ENCODE peak calls at places on chromosome 2, in nine cellular contexts. One of them, this sample, is unnamed.

GRCh38 chr2:19762959-19763605 is 138.7 kb downstream of the TTC32 start:
- DNase-seq in progenitor cell of endocrine pancreas: no peak
- DNase-seq in NCI-H1092 treated with DMSO at 0.1 percent for 48 hours: no peak
- DNase-seq in HuH-7.5: no peak
- DNase-seq in activated CD4-positive, alpha-beta T cell treated with anti-CD3 and anti-CD28 coated beads, Interleukin-2, amount 10 ng/mL, durations not matched to agents 24 days and 14 days: no peak
- DNase-seq in AG08396: no peak
- DNase-seq in osteocyte: no peak
- DNase-seq in CD4-positive, alpha-beta T cell: no peak
- DNase-seq in type B pancreatic cell: no peak
- DNase-seq in this sample: no peak

GRCh38 chr2:96715658-96716057 is 24.2 kb downstream of the LMAN2L start:
- DNase-seq in progenitor cell of endocrine pancreas: no peak
- DNase-seq in NCI-H1092 treated with DMSO at 0.1 percent for 48 hours: no peak
- DNase-seq in HuH-7.5: no peak
- DNase-seq in activated CD4-positive, alpha-beta T cell treated with anti-CD3 and anti-CD28 coated beads, Interleukin-2, amount 10 ng/mL, durations not matched to agents 24 days and 14 days: no peak
- DNase-seq in AG08396: no peak
- DNase-seq in osteocyte: no peak
- DNase-seq in CD4-positive, alpha-beta T cell: no peak
- DNase-seq in type B pancreatic cell: no peak
- DNase-seq in this sample: no peak

GRCh38 chr2:120445431-120446143 is 99.7 kb downstream of the INHBB start:
- DNase-seq in progenitor cell of endocrine pancreas: no peak
- DNase-seq in NCI-H1092 treated with DMSO at 0.1 percent for 48 hours: no peak
- DNase-seq in HuH-7.5: no peak
- DNase-seq in activated CD4-positive, alpha-beta T cell treated with anti-CD3 and anti-CD28 coated beads, Interleukin-2, amount 10 ng/mL, durations not matched to agents 24 days and 14 days: no peak
- DNase-seq in AG08396: peak; percentile 58
- DNase-seq in osteocyte: no peak
- DNase-seq in CD4-positive, alpha-beta T cell: no peak
- DNase-seq in type B pancreatic cell: no peak
- DNase-seq in this sample: no peak

GRCh38 chr2:144703852-144704324 is 184.0 kb upstream of the ZEB2 start:
- DNase-seq in progenitor cell of endocrine pancreas: no peak
- DNase-seq in NCI-H1092 treated with DMSO at 0.1 percent for 48 hours: no peak
- DNase-seq in HuH-7.5: no peak
- DNase-seq in activated CD4-positive, alpha-beta T cell treated with anti-CD3 and anti-CD28 coated beads, Interleukin-2, amount 10 ng/mL, durations not matched to agents 24 days and 14 days: no peak
- DNase-seq in AG08396: peak; percentile 4
- DNase-seq in osteocyte: no peak
- DNase-seq in CD4-positive, alpha-beta T cell: no peak
- DNase-seq in type B pancreatic cell: no peak
- DNase-seq in this sample: peak; percentile 100

GRCh38 chr2:68709421-68709911 is 25.1 kb upstream of the ARHGAP25 start:
- DNase-seq in progenitor cell of endocrine pancreas: no peak
- DNase-seq in NCI-H1092 treated with DMSO at 0.1 percent for 48 hours: peak; percentile 18
- DNase-seq in HuH-7.5: peak; percentile 25
- DNase-seq in activated CD4-positive, alpha-beta T cell treated with anti-CD3 and anti-CD28 coated beads, Interleukin-2, amount 10 ng/mL, durations not matched to agents 24 days and 14 days: peak; percentile 74
- DNase-seq in AG08396: peak; percentile 58
- DNase-seq in osteocyte: no peak
- DNase-seq in CD4-positive, alpha-beta T cell: no peak
- DNase-seq in type B pancreatic cell: no peak
- DNase-seq in this sample: no peak

GRCh38 chr2:182715121-182715895 is 749 bp upstream of the DNAJC10 start:
- DNase-seq in progenitor cell of endocrine pancreas: no peak
- DNase-seq in NCI-H1092 treated with DMSO at 0.1 percent for 48 hours: peak; percentile 13
- DNase-seq in HuH-7.5: peak; percentile 16
- DNase-seq in activated CD4-positive, alpha-beta T cell treated with anti-CD3 and anti-CD28 coated beads, Interleukin-2, amount 10 ng/mL, durations not matched to agents 24 days and 14 days: no peak
- DNase-seq in AG08396: no peak
- DNase-seq in osteocyte: no peak
- DNase-seq in CD4-positive, alpha-beta T cell: no peak
- DNase-seq in type B pancreatic cell: no peak
- DNase-seq in this sample: peak; percentile 69

GRCh38 chr2:1233280-1233679 is 180.0 kb upstream of the TPO start:
- DNase-seq in progenitor cell of endocrine pancreas: no peak
- DNase-seq in NCI-H1092 treated with DMSO at 0.1 percent for 48 hours: peak; percentile 72
- DNase-seq in HuH-7.5: no peak
- DNase-seq in activated CD4-positive, alpha-beta T cell treated with anti-CD3 and anti-CD28 coated beads, Interleukin-2, amount 10 ng/mL, durations not matched to agents 24 days and 14 days: no peak
- DNase-seq in AG08396: no peak
- DNase-seq in osteocyte: no peak
- DNase-seq in CD4-positive, alpha-beta T cell: no peak
- DNase-seq in type B pancreatic cell: no peak
- DNase-seq in this sample: no peak

GRCh38 chr2:108906403-108907077 is 82.5 kb downstream of the EDAR start:
- DNase-seq in progenitor cell of endocrine pancreas: no peak
- DNase-seq in NCI-H1092 treated with DMSO at 0.1 percent for 48 hours: no peak
- DNase-seq in HuH-7.5: no peak
- DNase-seq in activated CD4-positive, alpha-beta T cell treated with anti-CD3 and anti-CD28 coated beads, Interleukin-2, amount 10 ng/mL, durations not matched to agents 24 days and 14 days: no peak
- DNase-seq in AG08396: no peak
- DNase-seq in osteocyte: peak; percentile 76
- DNase-seq in CD4-positive, alpha-beta T cell: no peak
- DNase-seq in type B pancreatic cell: peak; percentile 58
- DNase-seq in this sample: no peak

GRCh38 chr2:148965596-148966431 is 72.7 kb upstream of the LYPD6B start:
- DNase-seq in progenitor cell of endocrine pancreas: no peak
- DNase-seq in NCI-H1092 treated with DMSO at 0.1 percent for 48 hours: peak; percentile 83
- DNase-seq in HuH-7.5: no peak
- DNase-seq in activated CD4-positive, alpha-beta T cell treated with anti-CD3 and anti-CD28 coated beads, Interleukin-2, amount 10 ng/mL, durations not matched to agents 24 days and 14 days: no peak
- DNase-seq in AG08396: no peak
- DNase-seq in osteocyte: no peak
- DNase-seq in CD4-positive, alpha-beta T cell: no peak
- DNase-seq in type B pancreatic cell: no peak
- DNase-seq in this sample: peak; percentile 45

GRCh38 chr2:189024861-189025618 is 50.9 kb downstream of the COL3A1 start:
- DNase-seq in progenitor cell of endocrine pancreas: no peak
- DNase-seq in NCI-H1092 treated with DMSO at 0.1 percent for 48 hours: no peak
- DNase-seq in HuH-7.5: peak; percentile 7
- DNase-seq in activated CD4-positive, alpha-beta T cell treated with anti-CD3 and anti-CD28 coated beads, Interleukin-2, amount 10 ng/mL, durations not matched to agents 24 days and 14 days: no peak
- DNase-seq in AG08396: no peak
- DNase-seq in osteocyte: no peak
- DNase-seq in CD4-positive, alpha-beta T cell: no peak
- DNase-seq in type B pancreatic cell: no peak
- DNase-seq in this sample: no peak

GRCh38 chr2:201358684-201359083 is 1.5 kb upstream of the FLACC1 start:
- DNase-seq in progenitor cell of endocrine pancreas: no peak
- DNase-seq in NCI-H1092 treated with DMSO at 0.1 percent for 48 hours: no peak
- DNase-seq in HuH-7.5: no peak
- DNase-seq in activated CD4-positive, alpha-beta T cell treated with anti-CD3 and anti-CD28 coated beads, Interleukin-2, amount 10 ng/mL, durations not matched to agents 24 days and 14 days: peak; percentile 66
- DNase-seq in AG08396: peak; percentile 74
- DNase-seq in osteocyte: no peak
- DNase-seq in CD4-positive, alpha-beta T cell: no peak
- DNase-seq in type B pancreatic cell: no peak
- DNase-seq in this sample: no peak

GRCh38 chr2:183995632-183996031 is 602.7 kb upstream of the ZNF804A start:
- DNase-seq in progenitor cell of endocrine pancreas: no peak
- DNase-seq in NCI-H1092 treated with DMSO at 0.1 percent for 48 hours: peak; percentile 87
- DNase-seq in HuH-7.5: no peak
- DNase-seq in activated CD4-positive, alpha-beta T cell treated with anti-CD3 and anti-CD28 coated beads, Interleukin-2, amount 10 ng/mL, durations not matched to agents 24 days and 14 days: no peak
- DNase-seq in AG08396: no peak
- DNase-seq in osteocyte: no peak
- DNase-seq in CD4-positive, alpha-beta T cell: no peak
- DNase-seq in type B pancreatic cell: no peak
- DNase-seq in this sample: no peak

GRCh38 chr2:58110765-58111164 is 64.2 kb downstream of the VRK2 start:
- DNase-seq in progenitor cell of endocrine pancreas: no peak
- DNase-seq in NCI-H1092 treated with DMSO at 0.1 percent for 48 hours: no peak
- DNase-seq in HuH-7.5: no peak
- DNase-seq in activated CD4-positive, alpha-beta T cell treated with anti-CD3 and anti-CD28 coated beads, Interleukin-2, amount 10 ng/mL, durations not matched to agents 24 days and 14 days: no peak
- DNase-seq in AG08396: no peak
- DNase-seq in osteocyte: no peak
- DNase-seq in CD4-positive, alpha-beta T cell: no peak
- DNase-seq in type B pancreatic cell: no peak
- DNase-seq in this sample: no peak

GRCh38 chr2:219178377-219179175 is 501 bp downstream of the RETREG2 start:
- DNase-seq in progenitor cell of endocrine pancreas: no peak
- DNase-seq in NCI-H1092 treated with DMSO at 0.1 percent for 48 hours: peak; percentile 3
- DNase-seq in HuH-7.5: peak; percentile 54
- DNase-seq in activated CD4-positive, alpha-beta T cell treated with anti-CD3 and anti-CD28 coated beads, Interleukin-2, amount 10 ng/mL, durations not matched to agents 24 days and 14 days: peak; percentile 84
- DNase-seq in AG08396: no peak
- DNase-seq in osteocyte: no peak
- DNase-seq in CD4-positive, alpha-beta T cell: peak; percentile 16
- DNase-seq in type B pancreatic cell: peak; percentile 74
- DNase-seq in this sample: no peak

GRCh38 chr2:3349211-3349693 is 28.4 kb downstream of the EIPR1 start:
- DNase-seq in progenitor cell of endocrine pancreas: no peak
- DNase-seq in NCI-H1092 treated with DMSO at 0.1 percent for 48 hours: peak; percentile 60
- DNase-seq in HuH-7.5: no peak
- DNase-seq in activated CD4-positive, alpha-beta T cell treated with anti-CD3 and anti-CD28 coated beads, Interleukin-2, amount 10 ng/mL, durations not matched to agents 24 days and 14 days: no peak
- DNase-seq in AG08396: no peak
- DNase-seq in osteocyte: no peak
- DNase-seq in CD4-positive, alpha-beta T cell: no peak
- DNase-seq in type B pancreatic cell: no peak
- DNase-seq in this sample: no peak

GRCh38 chr2:71122917-71123316 is 7.1 kb downstream of the MCEE start:
- DNase-seq in progenitor cell of endocrine pancreas: no peak
- DNase-seq in NCI-H1092 treated with DMSO at 0.1 percent for 48 hours: no peak
- DNase-seq in HuH-7.5: no peak
- DNase-seq in activated CD4-positive, alpha-beta T cell treated with anti-CD3 and anti-CD28 coated beads, Interleukin-2, amount 10 ng/mL, durations not matched to agents 24 days and 14 days: no peak
- DNase-seq in AG08396: no peak
- DNase-seq in osteocyte: no peak
- DNase-seq in CD4-positive, alpha-beta T cell: no peak
- DNase-seq in type B pancreatic cell: no peak
- DNase-seq in this sample: no peak

GRCh38 chr2:240792658-240793312 is 27.2 kb downstream of the KIF1A start:
- DNase-seq in progenitor cell of endocrine pancreas: no peak
- DNase-seq in NCI-H1092 treated with DMSO at 0.1 percent for 48 hours: peak; percentile 1
- DNase-seq in HuH-7.5: no peak
- DNase-seq in activated CD4-positive, alpha-beta T cell treated with anti-CD3 and anti-CD28 coated beads, Interleukin-2, amount 10 ng/mL, durations not matched to agents 24 days and 14 days: no peak
- DNase-seq in AG08396: no peak
- DNase-seq in osteocyte: no peak
- DNase-seq in CD4-positive, alpha-beta T cell: peak; percentile 2
- DNase-seq in type B pancreatic cell: no peak
- DNase-seq in this sample: no peak

GRCh38 chr2:47265751-47266231 is 110.7 kb upstream of the STPG4 start:
- DNase-seq in progenitor cell of endocrine pancreas: no peak
- DNase-seq in NCI-H1092 treated with DMSO at 0.1 percent for 48 hours: no peak
- DNase-seq in HuH-7.5: no peak
- DNase-seq in activated CD4-positive, alpha-beta T cell treated with anti-CD3 and anti-CD28 coated beads, Interleukin-2, amount 10 ng/mL, durations not matched to agents 24 days and 14 days: no peak
- DNase-seq in AG08396: no peak
- DNase-seq in osteocyte: no peak
- DNase-seq in CD4-positive, alpha-beta T cell: no peak
- DNase-seq in type B pancreatic cell: no peak
- DNase-seq in this sample: no peak

GRCh38 chr2:218039171-218039570 is 29.9 kb upstream of the RUFY4 start:
- DNase-seq in progenitor cell of endocrine pancreas: no peak
- DNase-seq in NCI-H1092 treated with DMSO at 0.1 percent for 48 hours: no peak
- DNase-seq in HuH-7.5: no peak
- DNase-seq in activated CD4-positive, alpha-beta T cell treated with anti-CD3 and anti-CD28 coated beads, Interleukin-2, amount 10 ng/mL, durations not matched to agents 24 days and 14 days: no peak
- DNase-seq in AG08396: no peak
- DNase-seq in osteocyte: no peak
- DNase-seq in CD4-positive, alpha-beta T cell: no peak
- DNase-seq in type B pancreatic cell: no peak
- DNase-seq in this sample: no peak

GRCh38 chr2:237790353-237790752 is 8.2 kb upstream of the RBM44 start:
- DNase-seq in progenitor cell of endocrine pancreas: no peak
- DNase-seq in NCI-H1092 treated with DMSO at 0.1 percent for 48 hours: no peak
- DNase-seq in HuH-7.5: no peak
- DNase-seq in activated CD4-positive, alpha-beta T cell treated with anti-CD3 and anti-CD28 coated beads, Interleukin-2, amount 10 ng/mL, durations not matched to agents 24 days and 14 days: no peak
- DNase-seq in AG08396: peak; percentile 47
- DNase-seq in osteocyte: no peak
- DNase-seq in CD4-positive, alpha-beta T cell: no peak
- DNase-seq in type B pancreatic cell: no peak
- DNase-seq in this sample: no peak

GRCh38 chr2:46148369-46148736 is 148.9 kb upstream of the EPAS1 start:
- DNase-seq in progenitor cell of endocrine pancreas: no peak
- DNase-seq in NCI-H1092 treated with DMSO at 0.1 percent for 48 hours: no peak
- DNase-seq in HuH-7.5: no peak
- DNase-seq in activated CD4-positive, alpha-beta T cell treated with anti-CD3 and anti-CD28 coated beads, Interleukin-2, amount 10 ng/mL, durations not matched to agents 24 days and 14 days: no peak
- DNase-seq in AG08396: no peak
- DNase-seq in osteocyte: no peak
- DNase-seq in CD4-positive, alpha-beta T cell: no peak
- DNase-seq in type B pancreatic cell: no peak
- DNase-seq in this sample: no peak

GRCh38 chr2:2036686-2037085 is 292.4 kb upstream of the PXDN start:
- DNase-seq in progenitor cell of endocrine pancreas: no peak
- DNase-seq in NCI-H1092 treated with DMSO at 0.1 percent for 48 hours: no peak
- DNase-seq in HuH-7.5: no peak
- DNase-seq in activated CD4-positive, alpha-beta T cell treated with anti-CD3 and anti-CD28 coated beads, Interleukin-2, amount 10 ng/mL, durations not matched to agents 24 days and 14 days: no peak
- DNase-seq in AG08396: no peak
- DNase-seq in osteocyte: peak; percentile 19
- DNase-seq in CD4-positive, alpha-beta T cell: no peak
- DNase-seq in type B pancreatic cell: no peak
- DNase-seq in this sample: no peak

GRCh38 chr2:48269126-48269822 is 260.7 kb upstream of the STON1 start:
- DNase-seq in progenitor cell of endocrine pancreas: no peak
- DNase-seq in NCI-H1092 treated with DMSO at 0.1 percent for 48 hours: no peak
- DNase-seq in HuH-7.5: no peak
- DNase-seq in activated CD4-positive, alpha-beta T cell treated with anti-CD3 and anti-CD28 coated beads, Interleukin-2, amount 10 ng/mL, durations not matched to agents 24 days and 14 days: no peak
- DNase-seq in AG08396: no peak
- DNase-seq in osteocyte: no peak
- DNase-seq in CD4-positive, alpha-beta T cell: no peak
- DNase-seq in type B pancreatic cell: no peak
- DNase-seq in this sample: no peak

GRCh38 chr2:39685135-39685534 is 19.4 kb downstream of the TMEM178A start:
- DNase-seq in progenitor cell of endocrine pancreas: no peak
- DNase-seq in NCI-H1092 treated with DMSO at 0.1 percent for 48 hours: no peak
- DNase-seq in HuH-7.5: no peak
- DNase-seq in activated CD4-positive, alpha-beta T cell treated with anti-CD3 and anti-CD28 coated beads, Interleukin-2, amount 10 ng/mL, durations not matched to agents 24 days and 14 days: no peak
- DNase-seq in AG08396: no peak
- DNase-seq in osteocyte: no peak
- DNase-seq in CD4-positive, alpha-beta T cell: no peak
- DNase-seq in type B pancreatic cell: no peak
- DNase-seq in this sample: no peak

This sample was measured in SIG-M5.